ENCODE peak calls at places on chromosomes 11 and 22, in seven cellular contexts. U is IMR-90, A is H1, H is mesendoderm, B is neuronal stem cell, C is mesenchymal stem cell, L is trophoblast cell. G is an unnamed sample.

GRCh38 chr22:45240137-45240809 is 421 bp downstream of the KIAA0930 start:
- DNase-seq in U (no peak), A (peak), H (peak), B (no peak), C (peak), L (peak), G (no peak)

GRCh38 chr22:36853407-36854099 is 7.3 kb upstream of the NCF4 start:
- DNase-seq in U (peak), A (peak), H (peak), B (peak), C (peak), L (peak), G (peak)

GRCh38 chr11:86551693-86552092 is 120.7 kb downstream of the ME3 start:
- DNase-seq in U (no peak), A (no peak), H (no peak), B (no peak), C (no peak), L (no peak), G (no peak)

GRCh38 chr11:102172127-102172848 is 62.0 kb downstream of the YAP1 start:
- DNase-seq in U (peak), A (no peak), H (no peak), B (no peak), C (peak), L (no peak), G (no peak)

GRCh38 chr11:46693597-46694012 is 6.8 kb downstream of the ARHGAP1 start:
- DNase-seq in U (peak), A (no peak), H (no peak), B (no peak), C (peak), L (peak), G (no peak)

GRCh38 chr22:19849800-19850481 is 4.7 kb downstream of the GNB1L start:
- DNase-seq in U (no peak), A (no peak), H (peak), B (no peak), C (peak), L (peak), G (no peak)

GRCh38 chr11:57491371-57492061 is 24.0 kb downstream of the SLC43A1 start:
- DNase-seq in U (no peak), A (peak), H (peak), B (peak), C (no peak), L (no peak), G (peak)

GRCh38 chr11:10688401-10688800 is 5.2 kb downstream of the IRAG1 start:
- DNase-seq in U (peak), A (no peak), H (peak), B (no peak), C (no peak), L (peak), G (no peak)

GRCh38 chr22:47419239-47419638 is 656.8 kb downstream of the TBC1D22A start:
- DNase-seq in U (no peak), A (no peak), H (no peak), B (no peak), C (no peak), L (no peak), G (no peak)

GRCh38 chr11:115214644-115215305 is 289.4 kb downstream of the CADM1 start:
- DNase-seq in U (no peak), A (no peak), H (no peak), B (no peak), C (no peak), L (no peak), G (no peak)

GRCh38 chr11:117970400-117971024 is 15.7 kb upstream of the IL10RA start:
- DNase-seq in U (no peak), A (no peak), H (no peak), B (no peak), C (peak), L (no peak), G (no peak)

GRCh38 chr11:97938789-97939188 is 1082.0 kb upstream of the CNTN5 start:
- DNase-seq in U (no peak), A (no peak), H (no peak), B (no peak), C (no peak), L (no peak), G (no peak)

GRCh38 chr22:35219012-35219411 is 38.3 kb upstream of the HMGXB4 start:
- DNase-seq in U (peak), A (no peak), H (peak), B (no peak), C (peak), L (peak), G (no peak)

GRCh38 chr22:46288846-46289243 is 7.8 kb upstream of the GTSE1 start:
- DNase-seq in U (no peak), A (no peak), H (no peak), B (no peak), C (no peak), L (no peak), G (no peak)

GRCh38 chr11:118975771-118976709 is 4.5 kb downstream of the FOXR1 start:
- DNase-seq in U (no peak), A (no peak), H (no peak), B (no peak), C (no peak), L (no peak), G (no peak)

GRCh38 chr11:69981119-69981770 is 96.9 kb upstream of the ANO1 start:
- DNase-seq in U (no peak), A (no peak), H (no peak), B (no peak), C (peak), L (no peak), G (no peak)

GRCh38 chr22:18033204-18033998 is 9.0 kb upstream of the MICAL3 start:
- DNase-seq in U (peak), A (no peak), H (no peak), B (no peak), C (peak), L (peak), G (no peak)

GRCh38 chr22:35109613-35110012 is 43.7 kb downstream of the ISX start:
- DNase-seq in U (no peak), A (no peak), H (no peak), B (no peak), C (no peak), L (no peak), G (no peak)

GRCh38 chr11:115498354-115498753 is 5.9 kb downstream of the CADM1 start:
- DNase-seq in U (no peak), A (no peak), H (no peak), B (no peak), C (no peak), L (no peak), G (no peak)

GRCh38 chr22:17638432-17639237 is at the start of gene BCL2L13:
- DNase-seq in U (peak), A (peak), H (peak), B (peak), C (peak), L (peak), G (peak)

GRCh38 chr11:107704432-107704831 is 7.4 kb downstream of the SLN start:
- DNase-seq in U (peak), A (no peak), H (no peak), B (no peak), C (peak), L (peak), G (no peak)

GRCh38 chr11:102829671-102830070 is 13.7 kb downstream of the MMP3 start:
- DNase-seq in U (no peak), A (no peak), H (no peak), B (no peak), C (no peak), L (no peak), G (no peak)

GRCh38 chr11:9030601-9031000 is 26.8 kb upstream of the NRIP3 start:
- DNase-seq in U (no peak), A (no peak), H (no peak), B (no peak), C (no peak), L (no peak), G (no peak)

GRCh38 chr22:27105142-27106025 is 448.0 kb downstream of the MIAT start:
- DNase-seq in U (peak), A (no peak), H (no peak), B (no peak), C (peak), L (peak), G (no peak)

GRCh38 chr11:27524155-27524554 is 17.6 kb upstream of the LIN7C start:
- DNase-seq in U (peak), A (peak), H (peak), B (no peak), C (peak), L (peak), G (peak)

GRCh38 chr22:45826520-45826919 is 150.4 kb downstream of the WNT7B start:
- DNase-seq in U (no peak), A (no peak), H (no peak), B (no peak), C (no peak), L (no peak), G (no peak)

GRCh38 chr11:123754101-123754568 is at the start of gene OR6X1:
- DNase-seq in U (no peak), A (no peak), H (no peak), B (no peak), C (no peak), L (no peak), G (no peak)

GRCh38 chr11:19200410-19201201 is 1.2 kb downstream of the CSRP3 start:
- DNase-seq in U (peak), A (no peak), H (no peak), B (no peak), C (no peak), L (no peak), G (no peak)

GRCh38 chr22:27057717-27058116 is 400.3 kb downstream of the MIAT start:
- DNase-seq in U (no peak), A (no peak), H (no peak), B (no peak), C (no peak), L (no peak), G (no peak)

GRCh38 chr22:19605508-19606331 is 81.5 kb upstream of the CLDN5 start:
- DNase-seq in U (no peak), A (no peak), H (no peak), B (no peak), C (no peak), L (no peak), G (no peak)

GRCh38 chr11:69447786-69448185 is 33.7 kb upstream of the LINC01488 start:
- DNase-seq in U (no peak), A (no peak), H (no peak), B (no peak), C (peak), L (no peak), G (no peak)

GRCh38 chr11:59040607-59041006 is 45.5 kb upstream of the GLYATL1B start:
- DNase-seq in U (no peak), A (no peak), H (no peak), B (no peak), C (no peak), L (no peak), G (no peak)

GRCh38 chr11:61951484-61952135 is 1.5 kb downstream of the BEST1 start:
- DNase-seq in U (no peak), A (no peak), H (no peak), B (no peak), C (no peak), L (no peak), G (no peak)

GRCh38 chr22:38075105-38075825 is 8.7 kb downstream of the SLC16A8 start:
- DNase-seq in U (no peak), A (no peak), H (no peak), B (no peak), C (no peak), L (no peak), G (no peak)

GRCh38 chr11:12243511-12243910 is 133.1 kb downstream of the MICAL2 start:
- DNase-seq in U (no peak), A (no peak), H (no peak), B (no peak), C (no peak), L (peak), G (no peak)

GRCh38 chr11:2708757-2709281 is 9.0 kb upstream of the KCNQ1OT1 start:
- DNase-seq in U (peak), A (no peak), H (no peak), B (no peak), C (peak), L (no peak), G (no peak)

GRCh38 chr22:27885977-27886842 is 32.8 kb downstream of the PITPNB start:
- DNase-seq in U (peak), A (peak), H (peak), B (peak), C (peak), L (peak), G (no peak)

GRCh38 chr11:2085251-2086066 is 53.7 kb downstream of the IGF2 start:
- DNase-seq in U (no peak), A (no peak), H (no peak), B (no peak), C (no peak), L (no peak), G (no peak)

GRCh38 chr11:126636911-126637799 is 281.7 kb downstream of the ST3GAL4 start:
- DNase-seq in U (peak), A (no peak), H (peak), B (no peak), C (no peak), L (peak), G (no peak)
- H2BK120ac ChIP-seq in U (peak), A (no peak), H (no peak), B (no peak), C (no peak), L (no peak), G (no peak)

GRCh38 chr11:592918-593317 is 16.6 kb downstream of the PHRF1 start:
- DNase-seq in U (no peak), A (no peak), H (no peak), B (no peak), C (no peak), L (no peak), G (no peak)
- H2BK120ac ChIP-seq in U (no peak), A (no peak), H (no peak), B (no peak), C (no peak), L (no peak), G (no peak)

DNA sequence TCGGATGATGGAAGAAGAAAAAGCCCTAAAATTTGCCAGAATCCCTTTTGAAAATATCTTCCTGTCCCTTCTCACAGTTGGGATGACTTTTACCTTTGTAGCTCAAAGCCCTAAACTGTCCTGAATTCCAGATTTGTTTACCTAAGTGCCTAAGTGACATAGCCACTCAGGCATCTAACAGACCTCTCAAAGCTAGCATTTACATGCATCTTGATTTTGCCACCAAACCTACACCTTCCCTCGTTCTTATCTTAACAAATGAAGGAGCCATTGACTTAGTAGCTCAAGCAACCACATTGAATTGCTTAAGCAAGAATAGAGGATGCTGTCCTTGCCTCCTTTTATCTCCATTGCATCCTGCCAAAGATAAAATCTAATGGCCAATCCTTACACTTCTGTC is 198.4 kb upstream of the NTM start:
- DNase-seq in U (no peak), A (no peak), H (peak), B (no peak), C (no peak), L (no peak), G (no peak)
- H2BK120ac ChIP-seq in U (no peak), A (no peak), H (no peak), B (no peak), C (no peak), L (no peak), G (no peak)

GRCh38 chr11:124762077-124762623 is at the start of gene ESAM:
- DNase-seq in U (no peak), A (peak), H (peak), B (no peak), C (no peak), L (peak), G (peak)
- H2BK120ac ChIP-seq in U (no peak), A (no peak), H (no peak), B (peak), C (no peak), L (no peak), G (no peak)

DNA sequence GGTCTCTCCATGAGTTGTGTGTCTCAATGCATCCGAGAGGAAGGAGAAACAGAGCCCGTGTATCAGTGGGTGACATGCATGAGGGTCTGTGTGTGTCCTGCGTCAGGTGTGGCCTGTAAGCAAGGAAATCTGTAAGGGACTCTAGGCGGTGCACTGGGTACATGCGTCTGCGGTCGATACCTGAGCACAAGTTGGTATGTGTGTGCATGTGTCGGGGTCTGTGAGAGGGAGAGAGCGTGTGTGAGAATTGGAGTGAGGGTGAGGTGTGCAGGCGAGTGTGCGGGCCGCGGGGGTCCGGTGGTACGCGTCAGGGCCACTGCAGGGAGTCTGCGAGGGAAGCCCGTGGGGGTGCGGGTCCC is 503 bp downstream of the CDC42BPG start:
- DNase-seq in U (no peak), A (no peak), H (no peak), B (no peak), C (no peak), L (peak), G (no peak)
- H2BK120ac ChIP-seq in U (no peak), A (no peak), H (no peak), B (peak), C (no peak), L (peak), G (no peak)

GRCh38 chr11:75447415-75447814 is 14.4 kb upstream of the KLHL35 start:
- DNase-seq in U (no peak), A (no peak), H (no peak), B (no peak), C (no peak), L (no peak), G (no peak)

GRCh38 chr11:75449776-75450175 is 16.8 kb upstream of the KLHL35 start:
- DNase-seq in U (no peak), A (no peak), H (no peak), B (no peak), C (no peak), L (no peak), G (no peak)

GRCh38 chr11:75449271-75449670 is 16.3 kb upstream of the KLHL35 start:
- DNase-seq in U (no peak), A (no peak), H (no peak), B (no peak), C (no peak), L (no peak), G (no peak)

GRCh38 chr11:75450826-75451783 is 18.1 kb upstream of the KLHL35 start:
- DNase-seq in U (no peak), A (peak), H (peak), B (no peak), C (no peak), L (peak), G (peak)

GRCh38 chr11:75450236-75450635 is 17.2 kb upstream of the KLHL35 start:
- DNase-seq in U (no peak), A (no peak), H (no peak), B (no peak), C (no peak), L (no peak), G (no peak)
- H2BK120ac ChIP-seq in U (no peak), A (no peak), H (no peak), B (no peak), C (no peak), L (no peak), G (no peak)

GRCh38 chr22:49290286-49290685 is 537.4 kb downstream of the BRD1 start:
- DNase-seq in U (no peak), A (no peak), H (no peak), B (no peak), C (no peak), L (no peak), G (peak)
- H2BK120ac ChIP-seq in U (no peak), A (no peak), H (no peak), B (no peak), C (no peak), L (no peak), G (no peak)

G was measured in H9.